ENCODE peak calls at places on chromosomes 1 and 21, in ten cellular contexts. Z is CD8-positive, alpha-beta memory T cell; P is Peyer's patch; C is hepatocyte; J is mucosa of descending colon; Y is fibroblast of lung; D is endodermal cell; B is gastrocnemius medialis; M is Panc1; A is CD8-positive, alpha-beta T cell. I is an unnamed sample. For H3K9me3 and H3K36me3, the result is how much of the 10 kb centered on the place peaks cover.

GRCh38 chr1:165067829-165068228 is 288.7 kb downstream of the LMX1A start:
- DNase-seq in Z (no peak), P (no peak), C (no peak), J (no peak), Y (no peak), D (no peak), B (no peak), M (no peak), A (no peak), I (no peak)

GRCh38 chr1:153538315-153538821 is 2.4 kb downstream of the S100A5 start:
- DNase-seq in Z (no peak), P (peak), C (peak), J (peak), Y (peak), D (peak), B (no peak), M (no peak), A (no peak), I (no peak)

GRCh38 chr1:203182377-203182927 is 4.1 kb downstream of the CHI3L1 start:
- DNase-seq in Z (no peak), P (no peak), C (no peak), J (no peak), Y (no peak), D (no peak), B (no peak), M (no peak), A (no peak), I (no peak)

GRCh38 chr21:46216132-46216747 is 12.3 kb downstream of the LSS start:
- DNase-seq in Z (no peak), P (peak), C (no peak), J (no peak), Y (no peak), D (peak), B (no peak), M (no peak), A (no peak), I (no peak)

GRCh38 chr1:41662656-41663437 is 178.4 kb upstream of the EDN2 start:
- DNase-seq in Z (no peak), P (peak), C (peak), J (peak), Y (peak), D (peak), B (peak), M (no peak), A (no peak), I (peak)

GRCh38 chr21:26918318-26919065 is 48.4 kb downstream of the ADAMTS5 start:
- DNase-seq in Z (no peak), P (no peak), C (no peak), J (no peak), Y (peak), D (no peak), B (no peak), M (no peak), A (no peak), I (no peak)

GRCh38 chr1:56376188-56376984 is 203.0 kb downstream of the PLPP3 start:
- DNase-seq in Z (no peak), P (peak), C (no peak), J (no peak), Y (peak), D (peak), B (peak), M (no peak), A (no peak), I (no peak)

GRCh38 chr21:31941694-31942093 is 68.9 kb downstream of the HUNK start:
- DNase-seq in Z (no peak), P (no peak), C (no peak), J (peak), Y (no peak), D (no peak), B (no peak), M (no peak), A (no peak), I (no peak)

GRCh38 chr1:21573971-21574458 is 64.8 kb downstream of the ALPL start:
- DNase-seq in Z (no peak), P (peak), C (peak), J (peak), Y (peak), D (peak), B (peak), M (no peak), A (no peak), I (peak)

GRCh38 chr21:26212220-26212619 is 41.6 kb upstream of the APP start:
- DNase-seq in Z (no peak), P (no peak), C (no peak), J (no peak), Y (no peak), D (peak), B (no peak), M (no peak), A (no peak), I (no peak)

GRCh38 chr1:245173446-245174178 is 18.8 kb downstream of the KIF26B start:
- DNase-seq in Z (no peak), P (no peak), C (peak), J (no peak), Y (peak), D (no peak), B (no peak), M (no peak), A (no peak), I (no peak)

GRCh38 chr1:111182052-111182451 is 18.4 kb downstream of the DENND2D start:
- DNase-seq in Z (no peak), P (no peak), C (no peak), J (no peak), Y (no peak), D (no peak), B (no peak), M (no peak), A (no peak), I (no peak)

GRCh38 chr1:207401578-207401977 is 52.5 kb upstream of the CR2 start:
- DNase-seq in Z (no peak), P (no peak), C (no peak), J (no peak), Y (no peak), D (no peak), B (no peak), M (no peak), A (no peak), I (no peak)

GRCh38 chr1:168726311-168726710 is 2.7 kb downstream of the DPT start:
- DNase-seq in Z (no peak), P (no peak), C (no peak), J (no peak), Y (peak), D (no peak), B (no peak), M (no peak), A (no peak), I (no peak)

GRCh38 chr1:228490120-228491078 is 3.2 kb downstream of the RNF187 start:
- DNase-seq in Z (no peak), P (no peak), C (no peak), J (no peak), Y (no peak), D (no peak), B (peak), M (no peak), A (no peak), I (peak)

GRCh38 chr1:159431904-159432303 is at the start of gene OR10J4:
- DNase-seq in Z (no peak), P (no peak), C (no peak), J (no peak), Y (no peak), D (no peak), B (no peak), M (no peak), A (no peak), I (no peak)

GRCh38 chr1:159428536-159428935 is 3.5 kb upstream of the OR10J4 start:
- DNase-seq in Z (no peak), P (no peak), C (no peak), J (no peak), Y (peak), D (no peak), B (no peak), M (no peak), A (no peak), I (no peak)

GRCh38 chr1:159430985-159431384 is 1.0 kb upstream of the OR10J4 start:
- DNase-seq in Z (no peak), P (no peak), C (no peak), J (peak), Y (no peak), D (no peak), B (no peak), M (no peak), A (no peak), I (no peak)

GRCh38 chr1:159429074-159429861 is 2.7 kb upstream of the OR10J4 start:
- DNase-seq in Z (no peak), P (no peak), C (no peak), J (no peak), Y (peak), D (no peak), B (no peak), M (no peak), A (no peak), I (no peak)
- H3K9me3 ChIP-seq in Z (under half), P (under half), C (under half), J (under half), Y (under half), D (under half), B (under half), M (under half), A (under half), I (under half)

DNA sequence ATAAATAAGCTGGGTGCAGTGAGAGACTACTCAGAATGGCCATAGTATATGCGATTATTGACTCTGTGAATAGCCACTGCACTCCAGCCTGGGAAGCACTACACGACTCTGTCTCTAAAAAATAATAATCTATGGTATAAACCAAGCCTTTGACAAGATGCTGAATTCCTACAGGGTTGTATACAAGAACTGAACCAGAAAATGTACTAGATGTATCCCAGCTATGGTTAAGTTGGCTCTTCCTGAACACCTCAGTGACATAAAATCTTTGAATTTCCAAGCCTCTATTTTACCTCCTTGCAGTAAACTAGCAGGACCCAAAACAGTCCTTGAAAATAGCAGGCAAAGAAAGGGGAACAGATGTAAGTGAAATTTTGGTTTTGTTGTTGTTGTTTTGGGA is 32.5 kb downstream of the PTP4A2 start:
- DNase-seq in Z (no peak), P (no peak), C (no peak), J (no peak), Y (no peak), D (no peak), B (no peak), M (no peak), A (no peak), I (no peak)
- H3K36me3 ChIP-seq in Z (under half), P (under half), C (under half), J (under half), Y (under half), D (half or more), B (under half), M (under half), A (under half), I (under half)

DNA sequence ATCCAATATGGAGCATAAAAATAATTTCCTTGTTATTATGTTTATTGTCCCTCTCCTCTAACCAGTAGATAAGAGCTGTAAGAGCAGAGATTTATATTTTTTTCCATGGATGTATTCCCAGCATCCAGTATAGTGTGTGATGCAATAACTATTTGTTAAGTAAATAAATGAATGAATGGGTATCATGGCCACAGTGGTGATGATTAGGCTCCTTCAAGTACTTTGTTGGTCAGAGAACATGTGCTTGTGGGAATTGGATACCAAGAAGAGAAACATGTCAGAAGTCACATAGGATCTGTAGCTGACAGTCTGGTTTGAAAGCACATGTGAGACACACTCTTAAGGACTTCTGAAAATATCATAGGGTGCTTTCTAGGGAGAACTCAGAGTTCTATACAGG is 588.5 kb downstream of the AGBL4 start:
- DNase-seq in Z (no peak), P (no peak), C (no peak), J (no peak), Y (peak), D (no peak), B (no peak), M (no peak), A (no peak), I (no peak)
- H3K9me3 ChIP-seq in Z (under half), P (under half), C (under half), J (under half), Y (under half), D (half or more), B (under half), M (under half), A (under half), I (under half)

GRCh38 chr1:33012165-33012564 is 24.5 kb downstream of the AK2 start:
- DNase-seq in Z (no peak), P (no peak), C (no peak), J (no peak), Y (no peak), D (no peak), B (no peak), M (no peak), A (no peak), I (no peak)

GRCh38 chr1:33010946-33011731 is 25.5 kb downstream of the AK2 start:
- DNase-seq in Z (no peak), P (no peak), C (no peak), J (peak), Y (peak), D (no peak), B (peak), M (no peak), A (no peak), I (no peak)

GRCh38 chr1:33014464-33015170 is 22.1 kb downstream of the AK2 start:
- DNase-seq in Z (no peak), P (no peak), C (no peak), J (no peak), Y (no peak), D (no peak), B (no peak), M (no peak), A (no peak), I (no peak)

GRCh38 chr1:33015216-33015615 is 21.5 kb downstream of the AK2 start:
- DNase-seq in Z (no peak), P (no peak), C (no peak), J (no peak), Y (no peak), D (no peak), B (peak), M (no peak), A (no peak), I (no peak)

GRCh38 chr1:33013791-33014190 is 22.9 kb downstream of the AK2 start:
- DNase-seq in Z (no peak), P (no peak), C (no peak), J (no peak), Y (no peak), D (no peak), B (no peak), M (no peak), A (no peak), I (no peak)
- H3K36me3 ChIP-seq in Z (half or more), P (under half), C (under half), J (under half), Y (under half), D (half or more), B (under half), M (under half), A (half or more), I (half or more)

DNA sequence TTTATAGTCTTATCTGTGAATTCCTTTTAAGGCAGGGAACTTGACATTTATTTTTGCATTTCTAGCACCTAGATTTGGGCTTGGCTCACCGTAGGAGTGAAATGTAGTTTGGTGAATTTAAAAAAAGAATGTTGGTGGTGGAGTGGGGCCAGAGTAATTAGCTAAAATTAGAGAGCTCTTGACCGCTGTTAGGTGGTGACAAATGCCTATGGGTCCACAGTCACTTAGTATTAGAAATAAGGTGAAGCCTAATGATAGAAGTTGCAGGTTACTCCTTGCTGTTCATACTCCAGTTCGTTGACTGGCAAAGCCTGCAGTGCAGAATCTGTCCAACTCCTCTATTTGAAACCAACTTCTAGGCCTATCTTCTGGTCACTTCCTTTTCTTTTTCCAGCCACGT is 318.8 kb upstream of the NRIP1 start:
- DNase-seq in Z (no peak), P (no peak), C (no peak), J (no peak), Y (no peak), D (no peak), B (no peak), M (no peak), A (no peak), I (no peak)
- H3K9me3 ChIP-seq in Z (under half), P (under half), C (under half), J (under half), Y (under half), D (under half), B (under half), M (under half), A (under half), I (under half)

GRCh38 chr21:39269620-39270019 is 43.8 kb downstream of the BRWD1 start:
- DNase-seq in Z (no peak), P (no peak), C (no peak), J (no peak), Y (no peak), D (no peak), B (no peak), M (no peak), A (no peak), I (no peak)

GRCh38 chr21:39263372-39263771 is 50.1 kb downstream of the BRWD1 start:
- DNase-seq in Z (no peak), P (no peak), C (no peak), J (no peak), Y (no peak), D (no peak), B (no peak), M (no peak), A (no peak), I (no peak)

GRCh38 chr21:39265603-39266002 is 47.8 kb downstream of the BRWD1 start:
- DNase-seq in Z (no peak), P (no peak), C (no peak), J (no peak), Y (no peak), D (no peak), B (no peak), M (no peak), A (no peak), I (no peak)
- H3K36me3 ChIP-seq in Z (under half), P (under half), C (under half), J (under half), Y (under half), D (half or more), B (under half), M (under half), A (under half), I (half or more)

DNA sequence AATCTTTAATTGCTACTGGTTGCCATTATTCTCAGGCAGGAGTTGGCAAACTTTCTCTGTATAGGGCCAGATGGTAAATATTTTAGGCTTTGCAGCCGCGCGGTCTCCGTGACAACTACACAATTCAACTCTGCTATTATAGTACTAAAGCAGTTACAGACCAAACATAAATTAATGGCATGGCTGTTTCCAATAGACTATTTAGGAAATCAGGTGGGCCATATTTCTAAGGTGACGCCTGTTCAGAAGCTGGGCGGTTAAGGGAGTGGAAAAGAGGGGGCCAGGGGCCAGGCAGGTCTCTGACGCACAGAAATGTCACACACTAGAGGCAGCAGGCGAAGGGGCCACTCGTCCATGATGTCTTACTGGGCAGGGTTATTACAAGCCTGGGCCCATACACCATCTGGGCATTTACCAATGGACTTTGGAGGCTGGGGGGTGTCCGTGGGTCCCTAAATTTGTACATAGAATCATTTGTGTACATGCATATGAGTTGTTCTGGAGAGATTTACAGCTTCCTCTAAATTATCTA is 80.1 kb downstream of the STUM start:
- DNase-seq in Z (no peak), P (peak), C (no peak), J (no peak), Y (no peak), D (peak), B (no peak), M (no peak), A (no peak), I (no peak)
- H3K9me3 ChIP-seq in Z (under half), P (under half), C (under half), J (under half), Y (under half), D (under half), B (under half), M (under half), A (under half), I (under half)

GRCh38 chr1:39877980-39878956 is 5.0 kb downstream of the TRIT1 start:
- DNase-seq in Z (no peak), P (no peak), C (no peak), J (no peak), Y (no peak), D (no peak), B (no peak), M (no peak), A (no peak), I (no peak)
- H3K36me3 ChIP-seq in Z (under half), P (under half), C (under half), J (under half), Y (under half), D (under half), B (under half), M (under half), A (under half), I (under half)

DNA sequence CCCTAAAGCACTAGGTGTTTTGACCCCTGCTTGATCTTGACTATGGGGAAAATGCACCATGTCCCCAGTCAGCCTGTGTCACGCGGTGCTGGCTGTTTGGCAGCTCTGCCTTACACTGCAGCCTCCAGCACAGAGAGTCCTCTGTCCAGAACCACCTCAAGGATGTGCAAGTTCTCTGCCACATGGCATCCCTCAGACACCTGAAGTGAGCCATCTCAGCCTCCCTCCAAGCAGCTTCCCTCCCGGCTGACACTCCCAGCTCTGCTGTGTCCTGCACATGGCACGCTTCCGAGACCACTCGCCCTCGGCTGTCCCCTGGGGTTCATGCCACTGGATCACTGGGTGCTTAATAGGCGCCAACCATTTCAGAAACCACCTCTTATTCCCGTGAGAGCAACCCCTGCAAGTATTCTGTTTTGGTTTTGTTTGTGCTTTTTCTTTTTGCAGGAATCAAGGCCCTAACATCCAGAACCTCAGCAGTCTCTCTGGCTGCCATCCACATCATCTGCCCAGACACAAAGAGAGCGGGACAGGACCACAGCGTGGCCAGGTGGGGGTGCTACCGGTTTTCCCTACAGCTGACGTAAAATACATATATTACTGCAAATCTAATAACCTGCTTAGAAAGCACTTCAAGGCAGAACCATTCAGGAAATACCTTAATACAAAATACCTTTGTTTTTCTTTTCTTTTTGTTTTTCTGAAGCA is 45.7 kb downstream of the CAPZB start:
- DNase-seq in Z (peak), P (peak), C (no peak), J (no peak), Y (no peak), D (peak), B (peak), M (no peak), A (peak), I (no peak)
- H3K9me3 ChIP-seq in Z (under half), P (under half), C (under half), J (under half), Y (under half), D (under half), B (under half), M (under half), A (under half), I (under half)

DNA sequence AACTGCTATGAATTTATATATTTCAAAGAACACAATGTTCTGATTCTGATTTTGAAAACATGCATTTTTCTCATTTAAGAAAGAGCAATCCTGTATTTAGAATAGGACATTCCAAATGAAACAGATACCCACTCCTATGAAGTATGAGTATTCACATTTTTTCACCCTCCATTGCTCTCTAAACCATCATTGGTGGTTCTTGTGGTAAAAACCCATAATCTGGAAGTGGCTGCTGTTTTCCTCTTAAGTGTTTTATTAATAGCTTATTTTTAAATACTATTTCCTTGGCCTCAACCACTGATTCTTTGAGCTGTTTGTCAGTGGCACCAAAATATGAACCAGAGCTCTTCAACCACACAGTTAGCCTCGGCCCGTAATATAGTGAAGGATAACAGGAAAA is 60.0 kb upstream of the ADAM30 start:
- DNase-seq in Z (no peak), P (no peak), C (no peak), J (no peak), Y (peak), D (no peak), B (no peak), M (no peak), A (no peak), I (no peak)
- H3K36me3 ChIP-seq in Z (under half), P (under half), C (under half), J (under half), Y (under half), D (under half), B (under half), M (under half), A (under half), I (under half)

I was measured in SJCRH30.